ENCODE peak calls at places on chromosome 11, in six cellular contexts. A is GOT3; J is neural crest cell; S is H9; C is effector CD4-positive, alpha-beta T cell; K is mucosa of gallbladder. X is an unnamed sample.

GRCh38 chr11:44939673-44940072 is 11.0 kb downstream of the TP53I11 start:
- DNase-seq in A (no peak), J (peak), S (peak), C (no peak), K (no peak), X (no peak)

GRCh38 chr11:112440518-112440917 is 179.9 kb upstream of the PLET1 start:
- DNase-seq in J (no peak), K (no peak), C (no peak), S (peak), A (no peak), X (no peak)

GRCh38 chr11:70415176-70415575 is 16.8 kb downstream of the CTTN start:
- DNase-seq in S (no peak), A (no peak), C (no peak), J (no peak), K (no peak), X (no peak)

GRCh38 chr11:33500865-33501479 is 199.7 kb downstream of the C11orf91 start:
- DNase-seq in A (no peak), J (peak), C (no peak), S (no peak), K (peak), X (peak)

GRCh38 chr11:77547863-77548551 is 41.7 kb upstream of the AQP11 start:
- DNase-seq in A (no peak), C (peak), K (peak), S (peak), J (peak), X (peak)

GRCh38 chr11:43396617-43397016 is 37.9 kb downstream of the TTC17 start:
- DNase-seq in K (no peak), J (no peak), A (no peak), C (no peak), S (no peak), X (no peak)

GRCh38 chr11:32893947-32894827 is 1.6 kb downstream of the QSER1 start:
- DNase-seq in K (peak), A (no peak), J (no peak), C (peak), S (peak), X (peak)

GRCh38 chr11:69144719-69145365 is 10.9 kb upstream of the SMIM38 start:
- DNase-seq in K (no peak), A (no peak), S (no peak), C (no peak), J (no peak), X (no peak)

GRCh38 chr11:1167256-1167655 is 9.5 kb downstream of the MUC5AC start:
- DNase-seq in C (no peak), A (no peak), S (no peak), J (no peak), K (no peak), X (no peak)

GRCh38 chr11:35407041-35407440 is 12.3 kb downstream of the SLC1A2 start:
- DNase-seq in C (no peak), K (no peak), J (no peak), A (no peak), S (no peak), X (no peak)

GRCh38 chr11:129141748-129142475 is 50.2 kb downstream of the ARHGAP32 start:
- DNase-seq in A (no peak), J (no peak), K (no peak), C (no peak), S (no peak), X (no peak)

GRCh38 chr11:58924230-58924629 is 15.1 kb upstream of the GLYATL1 start:
- DNase-seq in J (no peak), K (no peak), A (no peak), C (no peak), S (no peak), X (no peak)

GRCh38 chr11:58805065-58805464 is 39.4 kb downstream of the GLYATL2 start:
- DNase-seq in K (no peak), A (no peak), J (no peak), C (no peak), S (no peak), X (no peak)

GRCh38 chr11:94641167-94641761 is 74.1 kb downstream of the PIWIL4 start:
- DNase-seq in K (no peak), J (no peak), A (no peak), S (no peak), C (no peak), X (no peak)

GRCh38 chr11:3149852-3150188 is 15.3 kb downstream of the OSBPL5 start:
- DNase-seq in S (no peak), A (no peak), J (no peak), K (no peak), C (no peak), X (no peak)

GRCh38 chr11:64568041-64568571 is 22.9 kb upstream of the SLC22A12 start:
- DNase-seq in S (peak), K (no peak), J (no peak), C (no peak), A (no peak), X (no peak)

GRCh38 chr11:82326853-82327252 is 406.8 kb downstream of the FAM181B start:
- DNase-seq in K (no peak), C (no peak), S (no peak), J (no peak), A (no peak), X (no peak)

GRCh38 chr11:44949160-44950035 is 1.3 kb downstream of the TP53I11 start:
- DNase-seq in K (no peak), A (no peak), J (peak), S (peak), C (no peak), X (peak)

GRCh38 chr11:83252266-83252665 is 33.9 kb downstream of the CCDC90B start:
- DNase-seq in A (no peak), K (no peak), J (no peak), S (no peak), C (no peak), X (no peak)

GRCh38 chr11:15199693-15200092 is 85.0 kb downstream of the INSC start:
- DNase-seq in C (no peak), K (peak), J (no peak), S (no peak), A (peak), X (no peak)

GRCh38 chr11:69209038-69209350 is 53.3 kb downstream of the SMIM38 start:
- DNase-seq in K (no peak), C (no peak), S (no peak), J (no peak), A (no peak), X (no peak)

GRCh38 chr11:64580387-64580786 is 10.6 kb upstream of the SLC22A12 start:
- DNase-seq in S (no peak), J (no peak), C (no peak), A (no peak), K (no peak), X (no peak)

GRCh38 chr11:118913411-118914125 is 12.2 kb downstream of the BCL9L start:
- DNase-seq in J (no peak), S (peak), K (no peak), C (no peak), A (no peak), X (no peak)

GRCh38 chr11:31818874-31819331 is 7.8 kb upstream of the PAX6 start:
- DNase-seq in S (peak), K (no peak), A (no peak), C (no peak), J (no peak), X (peak)

GRCh38 chr11:32141886-32142546 is 51.1 kb downstream of the RCN1 start:
- DNase-seq in C (no peak), J (no peak), A (no peak), K (no peak), S (no peak), X (no peak)

GRCh38 chr11:117649656-117650055 is 147.4 kb downstream of the DSCAML1 start:
- DNase-seq in J (no peak), C (no peak), S (no peak), A (no peak), K (no peak), X (no peak)

GRCh38 chr11:77658213-77659013 is 20.8 kb upstream of the CLNS1A start:
- DNase-seq in S (no peak), C (no peak), A (no peak), K (no peak), J (no peak), X (no peak)

GRCh38 chr11:66331542-66332370 is 4.5 kb downstream of the RIN1 start:
- DNase-seq in C (no peak), A (no peak), J (no peak), K (no peak), S (no peak), X (no peak)

GRCh38 chr11:70029831-70030811 is 48.0 kb upstream of the ANO1 start:
- DNase-seq in C (no peak), S (peak), J (no peak), K (no peak), A (no peak), X (no peak)

GRCh38 chr11:11978792-11979486 is 29.5 kb downstream of the DKK3 start:
- DNase-seq in S (peak), A (no peak), C (no peak), J (no peak), K (peak), X (no peak)

X was measured in nephron progenitor cell.